ENCODE peak calls at places on chromosome 16, in five cellular contexts. P is mesendoderm, C is IMR-90, K is H9, Y is H1. Q is an unnamed sample.

GRCh38 chr16:50259334-50260205 is 6.8 kb upstream of the ADCY7 start:
- DNase-seq in P (no peak), C (no peak), K (no peak), Y (no peak), Q (peak)

GRCh38 chr16:72517154-72517553 is 345.2 kb upstream of the PMFBP1 start:
- DNase-seq in P (no peak), C (no peak), K (no peak), Y (no peak), Q (no peak)

GRCh38 chr16:25148568-25149215 is 37.1 kb downstream of the LCMT1 start:
- DNase-seq in P (peak), C (no peak), K (peak), Y (peak), Q (no peak)

GRCh38 chr16:84228321-84228838 is 11.4 kb downstream of the KCNG4 start:
- DNase-seq in P (peak), C (peak), K (peak), Y (peak), Q (peak)

GRCh38 chr16:70715113-70715711 is 29.4 kb upstream of the MTSS2 start:
- DNase-seq in P (peak), C (peak), K (no peak), Y (no peak), Q (no peak)

GRCh38 chr16:64534180-64534780 is 587.6 kb downstream of the CDH11 start:
- DNase-seq in P (peak), C (no peak), K (no peak), Y (no peak), Q (no peak)

GRCh38 chr16:31351937-31352315 is 3.0 kb upstream of the ITGAX start:
- DNase-seq in P (no peak), C (no peak), K (no peak), Y (no peak), Q (no peak)

GRCh38 chr16:22673463-22673862 is 140.5 kb upstream of the HS3ST2 start:
- DNase-seq in P (no peak), C (no peak), K (peak), Y (no peak), Q (no peak)

GRCh38 chr16:73192227-73192894 is 144.4 kb upstream of the ZFHX3 start:
- DNase-seq in P (no peak), C (no peak), K (no peak), Y (no peak), Q (no peak)

GRCh38 chr16:35431829-35432663 is 1972.6 kb downstream of the TP53TG3F start:
- DNase-seq in P (peak), C (no peak), K (no peak), Y (no peak), Q (no peak)

GRCh38 chr16:15415411-15416070 is 18.8 kb upstream of the BMERB1 start:
- DNase-seq in P (no peak), C (peak), K (no peak), Y (no peak), Q (no peak)

GRCh38 chr16:57446530-57447141 is 549 bp downstream of the CIAPIN1 start:
- DNase-seq in P (peak), C (peak), K (no peak), Y (no peak), Q (no peak)

GRCh38 chr16:73023320-73023719 is 24.6 kb downstream of the ZFHX3 start:
- DNase-seq in P (no peak), C (no peak), K (no peak), Y (no peak), Q (no peak)

GRCh38 chr16:74749291-74750055 is 25.1 kb downstream of the FA2H start:
- DNase-seq in P (peak), C (no peak), K (peak), Y (no peak), Q (no peak)

GRCh38 chr16:73000020-73000906 is 47.7 kb downstream of the ZFHX3 start:
- DNase-seq in P (no peak), C (no peak), K (no peak), Y (no peak), Q (no peak)

GRCh38 chr16:55492756-55493380 is 13.9 kb downstream of the MMP2 start:
- DNase-seq in P (no peak), C (no peak), K (no peak), Y (no peak), Q (no peak)

GRCh38 chr16:56415849-56416248 is 9.5 kb downstream of the AMFR start:
- DNase-seq in P (no peak), C (no peak), K (no peak), Y (no peak), Q (no peak)

GRCh38 chr16:49340466-49340865 is 33.1 kb upstream of the C16orf78 start:
- DNase-seq in P (no peak), C (no peak), K (no peak), Y (no peak), Q (no peak)

GRCh38 chr16:8850279-8850885 is 18.4 kb downstream of the CARHSP1 start:
- DNase-seq in P (no peak), C (peak), K (peak), Y (no peak), Q (no peak)

GRCh38 chr16:14301150-14302030 is 230.3 kb downstream of the MRTFB start:
- DNase-seq in P (peak), C (no peak), K (peak), Y (no peak), Q (no peak)

GRCh38 chr16:13873835-13874438 is 46.0 kb upstream of the ERCC4 start:
- DNase-seq in P (peak), C (peak), K (peak), Y (no peak), Q (peak)

GRCh38 chr16:50453446-50453845 is 84.7 kb upstream of the BRD7 start:
- DNase-seq in P (no peak), C (no peak), K (no peak), Y (no peak), Q (no peak)

GRCh38 chr16:63289834-63290460 is 1253.7 kb upstream of the CDH8 start:
- DNase-seq in P (peak), C (no peak), K (peak), Y (peak), Q (peak)

GRCh38 chr16:48432136-48432535 is 46.9 kb upstream of the SIAH1 start:
- DNase-seq in P (no peak), C (no peak), K (no peak), Y (no peak), Q (no peak)

GRCh38 chr16:57539072-57539796 is 2.9 kb upstream of the CCDC102A start:
- DNase-seq in P (no peak), C (no peak), K (no peak), Y (no peak), Q (no peak)

GRCh38 chr16:54806378-54806777 is 124.3 kb upstream of the IRX5 start:
- DNase-seq in P (no peak), C (no peak), K (no peak), Y (no peak), Q (no peak)

GRCh38 chr16:84379731-84380369 is 11.5 kb downstream of the ATP2C2 start:
- DNase-seq in P (peak), C (no peak), K (no peak), Y (no peak), Q (no peak)

GRCh38 chr16:9484436-9484835 is 393.0 kb downstream of the HAPSTR1 start:
- DNase-seq in P (no peak), C (no peak), K (no peak), Y (no peak), Q (no peak)

GRCh38 chr16:67878232-67878631 is 5.4 kb downstream of the EDC4 start:
- DNase-seq in P (no peak), C (no peak), K (no peak), Y (no peak), Q (no peak)

GRCh38 chr16:88774544-88775393 is 10.3 kb downstream of the PIEZO1 start:
- DNase-seq in P (no peak), C (no peak), K (no peak), Y (no peak), Q (no peak)

GRCh38 chr16:88771294-88771772 is 13.7 kb downstream of the PIEZO1 start:
- DNase-seq in P (no peak), C (no peak), K (no peak), Y (no peak), Q (no peak)

GRCh38 chr16:88770459-88771293 is 14.3 kb downstream of the PIEZO1 start:
- DNase-seq in P (peak), C (peak), K (peak), Y (peak), Q (peak)

GRCh38 chr16:88773812-88774291 is 11.2 kb downstream of the PIEZO1 start:
- DNase-seq in P (peak), C (peak), K (no peak), Y (no peak), Q (no peak)

DNA sequence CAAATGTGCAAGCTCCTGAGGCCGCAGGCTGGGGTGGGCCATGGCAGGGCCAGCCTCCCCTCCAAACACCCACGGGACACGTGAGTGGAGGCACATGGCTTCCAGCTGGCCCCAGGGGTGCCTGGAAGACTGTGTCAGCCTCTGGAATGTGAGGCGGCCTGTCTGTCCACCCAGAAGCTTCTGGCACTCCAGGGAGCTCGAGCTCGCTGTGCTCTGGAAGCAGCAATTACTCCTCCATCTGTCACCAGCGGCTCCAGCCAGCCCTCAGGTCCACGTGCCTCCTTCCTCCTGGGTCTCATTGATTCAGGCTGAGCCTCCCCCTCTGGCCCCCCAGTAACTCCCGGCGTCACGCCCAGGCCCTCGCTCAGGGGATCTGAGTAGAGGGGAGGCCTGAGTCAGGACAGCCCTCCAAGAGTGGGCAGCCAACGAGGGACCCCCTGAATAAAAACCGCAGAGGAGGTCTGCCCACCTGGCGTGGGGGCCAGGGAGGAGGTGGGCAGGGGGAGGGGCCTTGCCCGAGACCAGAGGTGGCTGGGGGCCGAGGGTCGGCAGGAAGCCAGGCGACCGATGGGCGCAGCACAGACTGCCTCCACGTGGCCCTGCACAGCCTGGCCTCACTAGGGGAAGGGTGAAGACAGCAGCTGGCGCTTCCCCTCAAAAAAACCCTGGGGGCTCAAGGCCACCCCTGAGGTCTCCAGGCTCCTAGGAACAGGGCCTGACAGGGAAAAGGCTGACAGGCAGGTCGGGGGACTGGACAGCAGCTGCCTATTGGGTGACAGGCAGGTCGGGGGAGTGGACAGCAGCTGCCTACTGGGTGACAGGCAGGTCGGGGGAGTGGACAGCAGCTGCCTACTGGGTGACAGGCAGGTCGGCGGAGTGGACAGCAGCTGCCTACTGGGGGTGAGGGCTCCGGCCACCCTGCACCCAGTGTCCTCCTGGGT is 11.9 kb downstream of the PIEZO1 start:
- DNase-seq in P (peak), C (peak), K (no peak), Y (no peak), Q (no peak)
- H3K18ac ChIP-seq in P (no peak), C (no peak), K (no peak), Y (no peak), Q (peak)

GRCh38 chr16:86868746-86869145 is 290.4 kb downstream of the FOXL1 start:
- DNase-seq in P (no peak), C (no peak), K (no peak), Y (no peak), Q (no peak)
- H3K27ac ChIP-seq in P (no peak), C (no peak), K (no peak), Y (no peak), Q (no peak)

GRCh38 chr16:19689342-19689741 is 28.7 kb downstream of the KNOP1 start:
- DNase-seq in P (no peak), C (no peak), K (no peak), Y (no peak), Q (no peak)
- H3K18ac ChIP-seq in P (no peak), C (no peak), K (no peak), Y (no peak), Q (no peak)

GRCh38 chr16:66365588-66365987 is 903 bp upstream of the CDH5 start:
- DNase-seq in P (no peak), C (peak), K (no peak), Y (no peak), Q (no peak)
- H3K27ac ChIP-seq in P (no peak), C (no peak), K (no peak), Y (no peak), Q (no peak)

DNA sequence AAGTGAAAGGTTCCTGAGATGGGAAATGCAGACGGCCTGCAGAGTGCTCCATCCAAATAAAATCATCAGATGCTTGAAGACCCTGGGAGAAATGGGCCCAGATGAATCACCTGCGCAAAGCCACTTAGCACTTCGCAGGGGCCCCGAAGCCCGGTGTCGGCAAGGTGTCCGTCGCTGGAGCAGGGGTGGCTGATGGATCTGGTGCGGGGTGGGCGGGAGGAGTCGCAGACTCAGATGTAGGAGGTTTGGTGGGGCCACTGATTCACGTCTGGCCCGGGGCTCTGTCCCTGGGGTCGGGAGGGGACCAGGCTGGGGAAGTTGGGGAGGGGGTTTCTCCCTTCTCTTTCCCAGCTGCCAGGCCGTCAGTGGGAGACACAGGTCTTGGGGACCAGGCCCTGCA is 21.6 kb upstream of the SSTR5 start:
- DNase-seq in P (no peak), C (no peak), K (no peak), Y (no peak), Q (no peak)
- H3K18ac ChIP-seq in P (no peak), C (no peak), K (no peak), Y (no peak), Q (peak)

GRCh38 chr16:10556240-10556639 is 24.2 kb downstream of the EMP2 start:
- DNase-seq in P (no peak), C (no peak), K (no peak), Y (no peak), Q (no peak)

GRCh38 chr16:10557750-10558149 is 22.6 kb downstream of the EMP2 start:
- DNase-seq in P (no peak), C (no peak), K (no peak), Y (no peak), Q (no peak)

GRCh38 chr16:10558746-10559641 is 21.4 kb downstream of the EMP2 start:
- DNase-seq in P (no peak), C (no peak), K (no peak), Y (no peak), Q (no peak)

GRCh38 chr16:10561001-10561400 is 19.4 kb downstream of the EMP2 start:
- DNase-seq in P (no peak), C (no peak), K (no peak), Y (no peak), Q (no peak)

GRCh38 chr16:10558305-10558704 is 22.1 kb downstream of the EMP2 start:
- DNase-seq in P (no peak), C (no peak), K (no peak), Y (no peak), Q (no peak)
- H3K27ac ChIP-seq in P (no peak), C (no peak), K (no peak), Y (no peak), Q (no peak)

GRCh38 chr16:4321286-4322120 is 5.6 kb downstream of the GLIS2 start:
- DNase-seq in P (no peak), C (no peak), K (no peak), Y (no peak), Q (no peak)
- H3K18ac ChIP-seq in P (no peak), C (no peak), K (no peak), Y (no peak), Q (no peak)

GRCh38 chr16:28087675-28088285 is 24.3 kb upstream of the GSG1L start:
- DNase-seq in P (peak), C (no peak), K (no peak), Y (no peak), Q (no peak)

GRCh38 chr16:28090646-28091377 is 27.3 kb upstream of the GSG1L start:
- DNase-seq in P (peak), C (peak), K (peak), Y (peak), Q (no peak)

GRCh38 chr16:28091706-28092105 is 28.2 kb upstream of the GSG1L start:
- DNase-seq in P (no peak), C (no peak), K (no peak), Y (no peak), Q (no peak)

GRCh38 chr16:28089205-28089991 is 25.9 kb upstream of the GSG1L start:
- DNase-seq in P (no peak), C (no peak), K (no peak), Y (no peak), Q (no peak)

GRCh38 chr16:28089992-28090365 is 26.5 kb upstream of the GSG1L start:
- DNase-seq in P (no peak), C (no peak), K (no peak), Y (no peak), Q (no peak)
- H3K27ac ChIP-seq in P (no peak), C (no peak), K (no peak), Y (no peak), Q (no peak)

GRCh38 chr16:85970712-85971220 is 71.8 kb downstream of the IRF8 start:
- DNase-seq in P (peak), C (peak), K (no peak), Y (no peak), Q (no peak)

GRCh38 chr16:85969591-85969990 is 70.6 kb downstream of the IRF8 start:
- DNase-seq in P (peak), C (peak), K (no peak), Y (no peak), Q (no peak)

GRCh38 chr16:85968041-85968920 is 69.3 kb downstream of the IRF8 start:
- DNase-seq in P (no peak), C (no peak), K (no peak), Y (no peak), Q (no peak)

GRCh38 chr16:85969159-85969558 is 70.2 kb downstream of the IRF8 start:
- DNase-seq in P (no peak), C (peak), K (no peak), Y (no peak), Q (no peak)

DNA sequence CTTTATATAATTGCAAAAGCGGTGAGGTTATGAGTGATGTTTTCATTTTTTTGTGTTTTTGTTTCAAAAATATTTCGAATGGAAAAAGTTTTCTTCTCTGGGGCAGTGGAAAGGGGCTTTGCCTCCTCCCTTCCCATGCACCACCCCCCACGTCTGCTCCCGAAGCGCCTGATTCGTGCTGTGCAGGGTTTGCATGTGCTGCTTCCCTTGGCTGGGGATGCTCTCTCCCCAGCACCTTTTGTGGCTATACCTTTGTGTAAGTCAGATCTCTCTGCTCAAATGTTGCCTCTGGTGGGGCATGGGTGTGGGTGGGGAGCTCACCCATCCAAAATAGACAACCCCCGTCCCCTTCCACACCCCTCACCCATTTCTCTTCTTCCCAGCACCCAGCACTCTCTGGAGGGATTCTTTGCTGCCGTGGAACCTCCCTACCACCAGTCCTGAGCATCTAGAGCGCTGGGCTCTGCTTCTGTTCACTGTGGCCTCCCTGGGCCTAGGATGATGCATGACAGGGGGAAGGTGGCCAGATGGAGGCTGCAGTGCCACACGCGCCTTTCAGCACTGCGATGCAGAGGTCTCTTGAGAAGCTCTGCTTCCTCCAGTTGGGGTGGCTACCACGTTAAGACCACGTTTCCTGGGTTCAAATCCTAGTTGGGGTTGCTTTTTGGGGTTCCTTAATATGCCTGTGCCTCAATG is 71.2 kb downstream of the IRF8 start:
- DNase-seq in P (no peak), C (no peak), K (no peak), Y (no peak), Q (no peak)
- H3K18ac ChIP-seq in P (no peak), C (no peak), K (no peak), Y (no peak), Q (peak)